ENCODE peak calls at places on chromosome 1, in six cellular contexts. D is psoas muscle; U is left cardiac atrium; I is ELF-1; R is effector memory CD4-positive, alpha-beta T cell; Q is EL. J is an unnamed sample.

GRCh38 chr1:25503551-25504426 is 39.6 kb upstream of the LDLRAP1 start:
- DNase-seq in Q (peak), U (no peak), I (peak), D (peak), R (peak), J (peak)

GRCh38 chr1:247392088-247392487 is 23.9 kb upstream of the NLRP3 start:
- DNase-seq in R (no peak), U (no peak), I (no peak), Q (no peak), D (no peak), J (no peak)

GRCh38 chr1:204637985-204638356 is 47.6 kb downstream of the LRRN2 start:
- DNase-seq in R (no peak), U (no peak), Q (no peak), I (peak), D (no peak), J (no peak)

GRCh38 chr1:4549933-4550332 is 104.5 kb upstream of the AJAP1 start:
- DNase-seq in U (no peak), D (no peak), R (no peak), I (no peak), Q (no peak), J (peak)

GRCh38 chr1:165631403-165632151 is 543 bp downstream of the MGST3 start:
- DNase-seq in I (peak), D (peak), Q (peak), R (peak), U (peak), J (peak)

GRCh38 chr1:200075938-200076546 is 48.5 kb downstream of the NR5A2 start:
- DNase-seq in Q (peak), R (no peak), I (no peak), U (peak), D (no peak), J (no peak)

GRCh38 chr1:6800728-6801127 is 15.5 kb downstream of the CAMTA1 start:
- DNase-seq in I (no peak), D (no peak), R (no peak), U (no peak), Q (peak), J (no peak)

GRCh38 chr1:11237364-11237755 is 25.0 kb downstream of the MTOR start:
- DNase-seq in D (no peak), I (no peak), R (no peak), Q (no peak), U (no peak), J (no peak)

GRCh38 chr1:244674446-244674845 is 21.5 kb downstream of the DESI2 start:
- DNase-seq in Q (peak), D (no peak), R (no peak), I (no peak), U (no peak), J (no peak)

GRCh38 chr1:155934933-155935590 is 849 bp upstream of the KHDC4 start:
- DNase-seq in I (no peak), Q (no peak), D (no peak), R (no peak), U (no peak), J (no peak)

GRCh38 chr1:30537279-30537678 is 186.1 kb downstream of the MATN1 start:
- DNase-seq in I (no peak), Q (no peak), U (no peak), D (no peak), R (no peak), J (no peak)

GRCh38 chr1:172613294-172613693 is 45.6 kb upstream of the FASLG start:
- DNase-seq in I (no peak), Q (no peak), U (no peak), D (no peak), R (no peak), J (no peak)

GRCh38 chr1:43936470-43937151 is 3.0 kb downstream of the ARTN start:
- DNase-seq in R (no peak), Q (peak), I (peak), U (peak), D (peak), J (peak)

GRCh38 chr1:204343247-204343646 is 16.5 kb downstream of the PLEKHA6 start:
- DNase-seq in I (no peak), Q (no peak), D (no peak), U (no peak), R (no peak), J (no peak)

GRCh38 chr1:212609701-212610574 is 1.4 kb downstream of the ATF3 start:
- DNase-seq in I (no peak), D (no peak), U (no peak), Q (peak), R (no peak), J (no peak)

GRCh38 chr1:20233866-20234265 is 47.5 kb upstream of the PLA2G2C start:
- DNase-seq in D (no peak), I (peak), Q (no peak), U (no peak), R (no peak), J (no peak)

GRCh38 chr1:221664253-221664652 is 77.6 kb downstream of the DUSP10 start:
- DNase-seq in R (no peak), Q (no peak), D (no peak), U (no peak), I (no peak), J (peak)

GRCh38 chr1:230728710-230729392 is 14.9 kb upstream of the AGT start:
- DNase-seq in Q (no peak), D (no peak), R (no peak), U (no peak), I (peak), J (no peak)

GRCh38 chr1:210536263-210536961 is 207.7 kb downstream of the HHAT start:
- DNase-seq in U (no peak), D (no peak), Q (no peak), R (no peak), I (peak), J (peak)

GRCh38 chr1:7650801-7651200 is 120.3 kb upstream of the VAMP3 start:
- DNase-seq in D (no peak), U (no peak), R (no peak), I (peak), Q (no peak), J (no peak)

GRCh38 chr1:163069142-163069541 is at the start of gene RGS4:
- DNase-seq in I (peak), Q (peak), D (peak), R (no peak), U (peak), J (peak)

GRCh38 chr1:29245876-29246275 is 9.6 kb downstream of the PTPRU start:
- DNase-seq in I (no peak), U (no peak), Q (peak), R (no peak), D (no peak), J (no peak)

GRCh38 chr1:198700016-198700392 is 61.2 kb downstream of the PTPRC start:
- DNase-seq in R (no peak), U (no peak), I (no peak), D (no peak), Q (no peak), J (no peak)

GRCh38 chr1:61356995-61357394 is 274.6 kb downstream of the NFIA start:
- DNase-seq in D (no peak), U (no peak), I (no peak), R (no peak), Q (no peak), J (no peak)

GRCh38 chr1:198680174-198680871 is 41.5 kb downstream of the PTPRC start:
- DNase-seq in I (no peak), Q (no peak), U (no peak), R (no peak), D (no peak), J (no peak)

GRCh38 chr1:174637487-174637886 is 189.7 kb downstream of the GPR52 start:
- DNase-seq in Q (no peak), D (no peak), I (no peak), R (no peak), U (no peak), J (no peak)

GRCh38 chr1:243710467-243710866 is 139.6 kb downstream of the AKT3 start:
- DNase-seq in R (no peak), U (no peak), I (no peak), Q (no peak), D (no peak), J (no peak)

GRCh38 chr1:232795497-232796068 is 9.6 kb upstream of the MAP10 start:
- DNase-seq in D (no peak), I (no peak), Q (no peak), R (no peak), U (no peak), J (no peak)

GRCh38 chr1:196393742-196394141 is 214.5 kb downstream of the KCNT2 start:
- DNase-seq in R (no peak), Q (peak), U (peak), D (no peak), I (no peak), J (no peak)

GRCh38 chr1:201042663-201043461 is 19.3 kb upstream of the KIF21B start:
- DNase-seq in U (peak), Q (peak), I (peak), D (peak), R (peak), J (peak)

GRCh38 chr1:220791287-220791686 is 4.6 kb downstream of the MTARC1 start:
- DNase-seq in I (no peak), U (no peak), R (no peak), D (no peak), Q (no peak), J (no peak)

GRCh38 chr1:193421487-193421886 is 235.1 kb upstream of the B3GALT2 start:
- DNase-seq in Q (no peak), R (no peak), I (no peak), U (no peak), D (no peak), J (no peak)

GRCh38 chr1:42518894-42519293 is 55.8 kb downstream of the CCDC30 start:
- DNase-seq in U (no peak), D (no peak), R (no peak), Q (no peak), I (no peak), J (no peak)

GRCh38 chr1:163346326-163346870 is 24.6 kb downstream of the NUF2 start:
- DNase-seq in I (no peak), U (no peak), R (no peak), Q (peak), D (no peak), J (no peak)

GRCh38 chr1:41281367-41281766 is 39.3 kb upstream of the SCMH1 start:
- DNase-seq in I (no peak), D (no peak), Q (no peak), U (no peak), R (no peak), J (no peak)

GRCh38 chr1:159218846-159219636 is 14.4 kb downstream of the ACKR1 start:
- DNase-seq in D (no peak), Q (no peak), U (no peak), R (no peak), I (no peak), J (no peak)

GRCh38 chr1:62676606-62677356 is 11.4 kb downstream of the DOCK7 start:
- DNase-seq in R (no peak), U (no peak), D (no peak), I (no peak), Q (peak), J (no peak)

GRCh38 chr1:113391643-113392271 is 1.4 kb downstream of the MAGI3 start:
- DNase-seq in R (no peak), I (no peak), D (no peak), U (no peak), Q (no peak), J (no peak)